ENCODE peak calls at places on chromosome 3, in six cellular contexts. One of them, this sample, is unnamed.

GRCh38 chr3:13204177-13204581 is 130.9 kb upstream of the IQSEC1 start:
- DNase-seq in breast epithelium: peak
- DNase-seq in left lung: no peak
- DNase-seq in K562: no peak
- DNase-seq in tibial artery: no peak
- DNase-seq in Peyer's patch: no peak
- DNase-seq in this sample: no peak

GRCh38 chr3:52093751-52094525 is 37.6 kb upstream of the DUSP7 start:
- DNase-seq in breast epithelium: no peak
- DNase-seq in left lung: no peak
- DNase-seq in K562: no peak
- DNase-seq in tibial artery: no peak
- DNase-seq in Peyer's patch: no peak
- DNase-seq in this sample: peak

GRCh38 chr3:193637831-193638230 is 44.8 kb downstream of the OPA1 start:
- DNase-seq in breast epithelium: no peak
- DNase-seq in left lung: no peak
- DNase-seq in K562: no peak
- DNase-seq in tibial artery: no peak
- DNase-seq in Peyer's patch: no peak
- DNase-seq in this sample: peak

GRCh38 chr3:10855871-10856662 is 40.0 kb downstream of the SLC6A11 start:
- DNase-seq in breast epithelium: no peak
- DNase-seq in left lung: no peak
- DNase-seq in K562: peak
- DNase-seq in tibial artery: no peak
- DNase-seq in Peyer's patch: no peak
- DNase-seq in this sample: no peak

GRCh38 chr3:52798978-52799476 is 4.4 kb downstream of the ITIH3 start:
- DNase-seq in breast epithelium: no peak
- DNase-seq in left lung: no peak
- DNase-seq in K562: peak
- DNase-seq in tibial artery: no peak
- DNase-seq in Peyer's patch: no peak
- DNase-seq in this sample: peak

GRCh38 chr3:174325834-174326705 is 533.1 kb upstream of the NAALADL2 start:
- DNase-seq in breast epithelium: no peak
- DNase-seq in left lung: no peak
- DNase-seq in K562: no peak
- DNase-seq in tibial artery: no peak
- DNase-seq in Peyer's patch: no peak
- DNase-seq in this sample: no peak

GRCh38 chr3:12286927-12287726 is 1.7 kb upstream of the PPARG start:
- DNase-seq in breast epithelium: no peak
- DNase-seq in left lung: peak
- DNase-seq in K562: no peak
- DNase-seq in tibial artery: no peak
- DNase-seq in Peyer's patch: peak
- DNase-seq in this sample: no peak

GRCh38 chr3:73669268-73669667 is 44.5 kb upstream of the PDZRN3 start:
- DNase-seq in breast epithelium: no peak
- DNase-seq in left lung: no peak
- DNase-seq in K562: no peak
- DNase-seq in tibial artery: no peak
- DNase-seq in Peyer's patch: no peak
- DNase-seq in this sample: no peak

GRCh38 chr3:1774597-1774996 is 324.1 kb upstream of the CNTN4 start:
- DNase-seq in breast epithelium: no peak
- DNase-seq in left lung: no peak
- DNase-seq in K562: no peak
- DNase-seq in tibial artery: no peak
- DNase-seq in Peyer's patch: no peak
- DNase-seq in this sample: no peak

GRCh38 chr3:181613191-181613590 is 98.5 kb upstream of the SOX2 start:
- DNase-seq in breast epithelium: no peak
- DNase-seq in left lung: no peak
- DNase-seq in K562: no peak
- DNase-seq in tibial artery: no peak
- DNase-seq in Peyer's patch: no peak
- DNase-seq in this sample: no peak

GRCh38 chr3:181613813-181614212 is 97.9 kb upstream of the SOX2 start:
- DNase-seq in breast epithelium: no peak
- DNase-seq in left lung: no peak
- DNase-seq in K562: no peak
- DNase-seq in tibial artery: no peak
- DNase-seq in Peyer's patch: no peak
- DNase-seq in this sample: no peak

GRCh38 chr3:181614878-181615277 is 96.8 kb upstream of the SOX2 start:
- DNase-seq in breast epithelium: no peak
- DNase-seq in left lung: no peak
- DNase-seq in K562: no peak
- DNase-seq in tibial artery: no peak
- DNase-seq in Peyer's patch: no peak
- DNase-seq in this sample: no peak

GRCh38 chr3:181616088-181617070 is 95.3 kb upstream of the SOX2 start:
- DNase-seq in breast epithelium: no peak
- DNase-seq in left lung: no peak
- DNase-seq in K562: no peak
- DNase-seq in tibial artery: no peak
- DNase-seq in Peyer's patch: no peak
- DNase-seq in this sample: no peak

DNA sequence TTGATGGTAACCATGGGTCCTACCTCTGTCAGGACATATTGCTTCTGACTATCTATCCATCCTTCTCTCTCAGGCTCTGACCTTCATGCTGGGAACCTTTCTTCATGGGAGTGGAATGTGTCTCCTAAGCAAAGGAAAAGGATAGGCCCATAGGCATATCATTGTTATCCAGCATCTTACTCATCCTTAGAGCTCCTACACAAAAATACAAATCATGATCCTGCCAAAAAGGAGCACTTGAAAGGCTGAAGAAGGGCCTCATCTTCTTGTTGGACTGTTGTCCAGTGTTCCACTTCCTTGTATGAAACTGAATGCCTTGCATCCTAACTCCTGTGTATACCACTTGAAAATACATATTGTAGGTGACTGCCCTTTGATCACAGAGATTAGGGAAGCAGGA is 96.1 kb upstream of the SOX2 start:
- DNase-seq in breast epithelium: no peak
- DNase-seq in left lung: no peak
- DNase-seq in K562: no peak
- DNase-seq in tibial artery: no peak
- DNase-seq in Peyer's patch: no peak
- DNase-seq in this sample: no peak
- TF ChIP-seq CTCF in breast epithelium: no peak
- TF ChIP-seq CTCF in left lung: no peak
- TF ChIP-seq CTCF in K562: no peak
- TF ChIP-seq CTCF in tibial artery: no peak
- TF ChIP-seq CTCF in Peyer's patch: no peak
- TF ChIP-seq CTCF in this sample: no peak

DNA sequence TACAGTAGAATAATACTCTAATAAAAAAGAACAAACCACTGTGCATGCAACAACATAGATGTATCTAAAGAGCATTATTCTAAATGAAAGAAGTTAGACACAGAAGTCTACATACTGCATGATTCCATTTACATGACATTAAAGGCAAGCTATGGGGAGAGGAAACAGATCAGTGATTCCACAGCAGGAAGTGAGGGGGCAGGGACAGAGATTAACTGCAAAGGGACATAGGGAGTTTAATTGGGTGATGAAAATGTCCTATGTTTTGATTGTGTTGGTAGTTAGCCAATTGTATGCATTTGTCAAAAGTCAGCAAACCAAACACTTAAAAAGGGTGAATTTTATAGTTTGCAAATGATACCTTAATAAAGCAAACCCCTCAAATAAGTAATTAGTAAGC is 13.8 kb downstream of the CRYGS start:
- DNase-seq in breast epithelium: no peak
- DNase-seq in left lung: no peak
- DNase-seq in K562: no peak
- DNase-seq in tibial artery: no peak
- DNase-seq in Peyer's patch: no peak
- DNase-seq in this sample: no peak
- TF ChIP-seq CTCF in breast epithelium: no peak
- TF ChIP-seq CTCF in left lung: no peak
- TF ChIP-seq CTCF in K562: no peak
- TF ChIP-seq CTCF in tibial artery: no peak
- TF ChIP-seq CTCF in Peyer's patch: no peak
- TF ChIP-seq CTCF in this sample: no peak

DNA sequence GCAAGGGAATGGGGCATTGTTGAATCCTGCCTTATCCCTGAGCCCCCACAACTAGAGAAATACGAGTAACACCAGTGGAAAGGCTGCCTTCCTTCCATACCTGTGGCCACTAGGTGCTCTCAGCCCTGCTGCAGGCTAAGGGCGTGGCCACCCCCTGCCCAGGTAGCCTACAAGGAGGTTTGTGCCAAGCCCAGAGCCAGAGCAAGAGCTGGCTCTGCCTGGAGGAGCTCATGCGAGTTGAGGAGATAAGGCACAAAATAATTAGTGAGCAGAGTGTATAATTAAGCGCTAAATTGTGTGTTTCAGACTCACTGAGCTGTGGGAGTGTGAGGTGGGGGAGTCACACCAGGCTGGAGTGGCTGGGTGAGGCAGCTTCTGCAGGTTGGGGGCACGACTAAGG is 49.2 kb downstream of the TPRA1 start:
- DNase-seq in breast epithelium: no peak
- DNase-seq in left lung: no peak
- DNase-seq in K562: no peak
- DNase-seq in tibial artery: no peak
- DNase-seq in Peyer's patch: no peak
- DNase-seq in this sample: no peak
- TF ChIP-seq CTCF in breast epithelium: no peak
- TF ChIP-seq CTCF in left lung: no peak
- TF ChIP-seq CTCF in K562: no peak
- TF ChIP-seq CTCF in tibial artery: no peak
- TF ChIP-seq CTCF in Peyer's patch: no peak
- TF ChIP-seq CTCF in this sample: no peak

GRCh38 chr3:110199588-110199943 is 862.2 kb upstream of the DPPA4 start:
- DNase-seq in breast epithelium: no peak
- DNase-seq in left lung: no peak
- DNase-seq in K562: no peak
- DNase-seq in tibial artery: peak
- DNase-seq in Peyer's patch: peak
- DNase-seq in this sample: no peak
- TF ChIP-seq CTCF in breast epithelium: no peak
- TF ChIP-seq CTCF in left lung: no peak
- TF ChIP-seq CTCF in K562: no peak
- TF ChIP-seq CTCF in tibial artery: no peak
- TF ChIP-seq CTCF in Peyer's patch: no peak
- TF ChIP-seq CTCF in this sample: no peak

GRCh38 chr3:159025733-159026132 is 223.9 kb downstream of the MFSD1 start:
- DNase-seq in breast epithelium: no peak
- DNase-seq in left lung: no peak
- DNase-seq in K562: no peak
- DNase-seq in tibial artery: no peak
- DNase-seq in Peyer's patch: no peak
- DNase-seq in this sample: peak
- TF ChIP-seq CTCF in breast epithelium: no peak
- TF ChIP-seq CTCF in left lung: no peak
- TF ChIP-seq CTCF in K562: no peak
- TF ChIP-seq CTCF in tibial artery: no peak
- TF ChIP-seq CTCF in Peyer's patch: no peak
- TF ChIP-seq CTCF in this sample: no peak

GRCh38 chr3:109548192-109548938 is 211.0 kb upstream of the DPPA4 start:
- DNase-seq in breast epithelium: no peak
- DNase-seq in left lung: no peak
- DNase-seq in K562: no peak
- DNase-seq in tibial artery: no peak
- DNase-seq in Peyer's patch: no peak
- DNase-seq in this sample: peak

GRCh38 chr3:109559389-109559788 is 222.0 kb upstream of the DPPA4 start:
- DNase-seq in breast epithelium: no peak
- DNase-seq in left lung: no peak
- DNase-seq in K562: no peak
- DNase-seq in tibial artery: no peak
- DNase-seq in Peyer's patch: no peak
- DNase-seq in this sample: no peak

GRCh38 chr3:109553573-109554371 is 216.4 kb upstream of the DPPA4 start:
- DNase-seq in breast epithelium: no peak
- DNase-seq in left lung: no peak
- DNase-seq in K562: no peak
- DNase-seq in tibial artery: no peak
- DNase-seq in Peyer's patch: no peak
- DNase-seq in this sample: peak
- TF ChIP-seq CTCF in breast epithelium: no peak
- TF ChIP-seq CTCF in left lung: no peak
- TF ChIP-seq CTCF in K562: no peak
- TF ChIP-seq CTCF in tibial artery: no peak
- TF ChIP-seq CTCF in Peyer's patch: no peak
- TF ChIP-seq CTCF in this sample: peak

DNA sequence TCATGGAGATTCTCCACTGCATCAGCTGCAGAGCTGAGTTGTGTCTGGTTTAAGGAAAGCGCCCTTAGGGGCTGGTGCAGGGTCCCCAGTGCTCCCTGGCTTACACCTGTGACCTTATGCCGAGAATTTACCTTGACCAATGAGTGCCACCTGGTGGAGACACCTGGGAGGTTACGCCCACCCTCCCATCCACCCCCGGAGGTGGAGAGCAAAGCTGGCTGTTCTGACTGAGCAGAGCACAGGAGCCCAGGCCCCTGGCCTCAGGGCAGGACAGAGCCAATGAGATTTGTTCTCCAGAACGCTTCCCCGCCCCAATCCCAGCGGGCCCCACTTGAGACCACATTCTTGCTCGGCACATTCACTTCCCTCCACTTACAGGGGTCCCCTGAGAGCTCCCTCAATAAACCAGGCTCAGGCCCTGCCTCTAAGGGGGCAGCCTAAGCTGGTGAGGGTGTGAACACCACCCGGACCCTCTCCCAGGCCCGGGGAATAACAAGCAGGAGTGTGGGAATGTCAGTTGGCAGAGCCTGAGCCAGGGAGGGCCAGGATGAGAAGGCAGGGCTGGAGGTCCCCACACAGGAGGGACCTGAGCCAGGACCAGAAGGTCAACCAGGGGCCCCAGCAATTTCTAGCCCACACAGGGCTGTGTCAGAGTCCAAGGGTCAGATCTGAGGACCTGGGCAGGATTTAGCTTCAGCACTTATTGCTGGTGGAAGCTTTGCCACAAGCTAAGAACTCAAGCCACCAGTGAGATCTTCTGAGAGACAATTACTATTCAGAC is 117.1 kb downstream of the TPRA1 start:
- DNase-seq in breast epithelium: no peak
- DNase-seq in left lung: no peak
- DNase-seq in K562: peak
- DNase-seq in tibial artery: no peak
- DNase-seq in Peyer's patch: no peak
- DNase-seq in this sample: peak
- TF ChIP-seq CTCF in breast epithelium: no peak
- TF ChIP-seq CTCF in left lung: peak
- TF ChIP-seq CTCF in K562: peak
- TF ChIP-seq CTCF in tibial artery: no peak
- TF ChIP-seq CTCF in Peyer's patch: peak
- TF ChIP-seq CTCF in this sample: peak

This sample was measured in epithelial cell of esophagus.